ENCODE peak calls at places on chromosomes 13 and 19, in seven cellular contexts. One of them, this sample, is unnamed.

GRCh38 chr13:106096661-106097092 is 438.8 kb downstream of the EFNB2 start:
- DNase-seq in prostate gland: peak; percentile 54
- DNase-seq in suprapubic skin: no peak
- DNase-seq in transverse colon: no peak
- DNase-seq in breast epithelium: no peak
- DNase-seq in upper lobe of left lung: no peak
- DNase-seq in stomach: no peak
- DNase-seq in this sample: no peak

GRCh38 chr13:93098972-93099371 is 127.6 kb upstream of the GPC6 start:
- DNase-seq in prostate gland: no peak
- DNase-seq in suprapubic skin: no peak
- DNase-seq in transverse colon: peak; percentile 14
- DNase-seq in breast epithelium: no peak
- DNase-seq in upper lobe of left lung: no peak
- DNase-seq in stomach: peak; percentile 44
- DNase-seq in this sample: no peak

GRCh38 chr19:36527873-36528193 is 238 bp downstream of the ZNF260 start:
- DNase-seq in prostate gland: no peak
- DNase-seq in suprapubic skin: no peak
- DNase-seq in transverse colon: no peak
- DNase-seq in breast epithelium: no peak
- DNase-seq in upper lobe of left lung: no peak
- DNase-seq in stomach: no peak
- DNase-seq in this sample: no peak

GRCh38 chr13:106987435-106987800 is 419.5 kb upstream of the ARGLU1 start:
- DNase-seq in prostate gland: no peak
- DNase-seq in suprapubic skin: no peak
- DNase-seq in transverse colon: no peak
- DNase-seq in breast epithelium: no peak
- DNase-seq in upper lobe of left lung: peak; percentile 81
- DNase-seq in stomach: no peak
- DNase-seq in this sample: no peak

GRCh38 chr19:56105090-56105701 is 15.9 kb downstream of the ZNF787 start:
- DNase-seq in prostate gland: peak; percentile 93
- DNase-seq in suprapubic skin: no peak
- DNase-seq in transverse colon: peak; percentile 89
- DNase-seq in breast epithelium: peak; percentile 89
- DNase-seq in upper lobe of left lung: peak; percentile 87
- DNase-seq in stomach: peak; percentile 87
- DNase-seq in this sample: peak; percentile 95

GRCh38 chr13:94251801-94252200 is 227.7 kb downstream of the DCT start:
- DNase-seq in prostate gland: no peak
- DNase-seq in suprapubic skin: no peak
- DNase-seq in transverse colon: no peak
- DNase-seq in breast epithelium: no peak
- DNase-seq in upper lobe of left lung: no peak
- DNase-seq in stomach: no peak
- DNase-seq in this sample: no peak

GRCh38 chr13:65011403-65011802 is 2218.7 kb downstream of the PCDH9 start:
- DNase-seq in prostate gland: no peak
- DNase-seq in suprapubic skin: no peak
- DNase-seq in transverse colon: no peak
- DNase-seq in breast epithelium: no peak
- DNase-seq in upper lobe of left lung: no peak
- DNase-seq in stomach: no peak
- DNase-seq in this sample: no peak

GRCh38 chr19:6925801-6926751 is 38.7 kb downstream of the ADGRE1 start:
- DNase-seq in prostate gland: no peak
- DNase-seq in suprapubic skin: no peak
- DNase-seq in transverse colon: no peak
- DNase-seq in breast epithelium: no peak
- DNase-seq in upper lobe of left lung: no peak
- DNase-seq in stomach: no peak
- DNase-seq in this sample: no peak

GRCh38 chr19:43749152-43749551 is 5.6 kb downstream of the SMG9 start:
- DNase-seq in prostate gland: no peak
- DNase-seq in suprapubic skin: no peak
- DNase-seq in transverse colon: no peak
- DNase-seq in breast epithelium: no peak
- DNase-seq in upper lobe of left lung: no peak
- DNase-seq in stomach: no peak
- DNase-seq in this sample: no peak

GRCh38 chr13:39561971-39562370 is 41.0 kb downstream of the LHFPL6 start:
- DNase-seq in prostate gland: no peak
- DNase-seq in suprapubic skin: no peak
- DNase-seq in transverse colon: no peak
- DNase-seq in breast epithelium: no peak
- DNase-seq in upper lobe of left lung: no peak
- DNase-seq in stomach: no peak
- DNase-seq in this sample: no peak

GRCh38 chr13:34108396-34108795 is 290.4 kb downstream of the RFC3 start:
- DNase-seq in prostate gland: no peak
- DNase-seq in suprapubic skin: no peak
- DNase-seq in transverse colon: no peak
- DNase-seq in breast epithelium: no peak
- DNase-seq in upper lobe of left lung: no peak
- DNase-seq in stomach: no peak
- DNase-seq in this sample: no peak

GRCh38 chr19:53424968-53425597 is 6.7 kb upstream of the ZNF761 start:
- DNase-seq in prostate gland: peak; percentile 81
- DNase-seq in suprapubic skin: peak; percentile 86
- DNase-seq in transverse colon: peak; percentile 71
- DNase-seq in breast epithelium: peak; percentile 77
- DNase-seq in upper lobe of left lung: no peak
- DNase-seq in stomach: peak; percentile 80
- DNase-seq in this sample: peak; percentile 91
- TF ChIP-seq POLR2AphosphoS5 in prostate gland: peak; percentile 69
- TF ChIP-seq POLR2AphosphoS5 in suprapubic skin: no peak
- TF ChIP-seq POLR2AphosphoS5 in transverse colon: peak; percentile 9
- TF ChIP-seq POLR2AphosphoS5 in breast epithelium: no peak
- TF ChIP-seq POLR2AphosphoS5 in upper lobe of left lung: peak; percentile 72
- TF ChIP-seq POLR2AphosphoS5 in stomach: no peak
- TF ChIP-seq POLR2AphosphoS5 in this sample: peak; percentile 22

GRCh38 chr13:23433171-23434153 is at the start of gene SACS:
- DNase-seq in prostate gland: no peak
- DNase-seq in suprapubic skin: no peak
- DNase-seq in transverse colon: no peak
- DNase-seq in breast epithelium: no peak
- DNase-seq in upper lobe of left lung: peak; percentile 72
- DNase-seq in stomach: no peak
- DNase-seq in this sample: peak; percentile 67
- TF ChIP-seq POLR2A in prostate gland: no peak
- TF ChIP-seq POLR2A in suprapubic skin: no peak
- TF ChIP-seq POLR2A in transverse colon: no peak
- TF ChIP-seq POLR2A in breast epithelium: no peak
- TF ChIP-seq POLR2A in upper lobe of left lung: no peak
- TF ChIP-seq POLR2A in stomach: no peak
- TF ChIP-seq POLR2A in this sample: no peak

GRCh38 chr13:109157275-109157674 is 527.9 kb downstream of the MYO16 start:
- DNase-seq in prostate gland: no peak
- DNase-seq in suprapubic skin: no peak
- DNase-seq in transverse colon: no peak
- DNase-seq in breast epithelium: no peak
- DNase-seq in upper lobe of left lung: no peak
- DNase-seq in stomach: no peak
- DNase-seq in this sample: no peak
- H3K27ac ChIP-seq in prostate gland: no peak overlapping the region
- H3K27ac ChIP-seq in suprapubic skin: no peak overlapping the region
- H3K27ac ChIP-seq in transverse colon: no peak overlapping the region
- H3K27ac ChIP-seq in breast epithelium: no peak overlapping the region
- H3K27ac ChIP-seq in upper lobe of left lung: peak overlapping the region; percentile 31
- H3K27ac ChIP-seq in stomach: no peak overlapping the region
- H3K27ac ChIP-seq in this sample: no peak overlapping the region

DNA sequence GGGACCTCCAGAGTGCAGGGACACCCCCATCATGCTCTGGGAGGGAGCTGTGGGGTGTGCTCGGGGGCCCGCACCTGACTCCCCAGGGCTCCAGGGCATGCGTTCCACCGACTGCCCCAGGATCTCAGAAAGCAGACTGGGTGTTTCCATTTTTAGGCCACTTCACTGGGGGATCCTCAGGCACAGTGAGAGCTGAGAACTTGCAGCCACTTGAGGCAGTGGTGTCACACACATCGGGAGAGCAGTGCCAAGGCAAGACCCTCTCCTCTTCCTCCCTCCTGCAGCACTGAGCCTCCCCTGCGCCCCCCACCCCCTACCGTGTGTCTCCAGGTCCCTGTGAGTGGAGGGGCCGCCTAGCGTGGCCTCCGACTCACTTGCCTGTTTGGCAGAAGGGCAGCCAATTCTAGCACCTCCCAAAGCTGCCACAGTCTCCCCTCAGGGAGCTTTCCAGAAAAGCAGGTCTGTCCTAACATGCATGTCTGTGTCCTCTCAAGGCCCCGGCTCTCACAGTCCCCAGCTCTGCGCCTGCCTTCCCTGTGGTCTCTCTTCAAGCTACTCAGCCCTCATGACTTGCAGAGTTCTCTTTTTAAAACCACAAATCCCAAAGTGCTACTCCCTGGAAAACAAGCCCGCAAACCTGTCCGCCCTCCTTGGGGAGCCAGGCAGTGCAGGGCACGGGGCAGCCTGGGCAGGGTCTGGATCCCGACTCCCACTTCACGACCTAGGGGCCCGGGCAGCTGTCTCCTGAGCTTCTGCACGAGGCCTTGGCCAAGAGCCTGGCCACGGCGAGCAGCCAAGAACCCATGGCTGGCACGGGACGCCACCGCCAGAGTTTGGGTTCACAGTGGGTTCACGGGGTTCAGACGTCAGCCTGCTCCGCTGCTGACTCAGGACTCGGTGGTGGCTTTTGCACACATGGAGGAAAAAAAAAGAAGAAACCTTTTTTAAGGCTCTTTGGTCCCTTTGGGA is 94.1 kb downstream of the STK24 start:
- DNase-seq in prostate gland: peak; percentile 68
- DNase-seq in suprapubic skin: no peak
- DNase-seq in transverse colon: peak; percentile 71
- DNase-seq in breast epithelium: peak; percentile 67
- DNase-seq in upper lobe of left lung: peak; percentile 91
- DNase-seq in stomach: peak; percentile 87
- DNase-seq in this sample: peak; percentile 94
- TF ChIP-seq POLR2AphosphoS5 in prostate gland: peak; percentile 73
- TF ChIP-seq POLR2AphosphoS5 in suprapubic skin: no peak
- TF ChIP-seq POLR2AphosphoS5 in transverse colon: no peak
- TF ChIP-seq POLR2AphosphoS5 in breast epithelium: no peak
- TF ChIP-seq POLR2AphosphoS5 in upper lobe of left lung: no peak
- TF ChIP-seq POLR2AphosphoS5 in stomach: peak; percentile 29
- TF ChIP-seq POLR2AphosphoS5 in this sample: peak; percentile 72

DNA sequence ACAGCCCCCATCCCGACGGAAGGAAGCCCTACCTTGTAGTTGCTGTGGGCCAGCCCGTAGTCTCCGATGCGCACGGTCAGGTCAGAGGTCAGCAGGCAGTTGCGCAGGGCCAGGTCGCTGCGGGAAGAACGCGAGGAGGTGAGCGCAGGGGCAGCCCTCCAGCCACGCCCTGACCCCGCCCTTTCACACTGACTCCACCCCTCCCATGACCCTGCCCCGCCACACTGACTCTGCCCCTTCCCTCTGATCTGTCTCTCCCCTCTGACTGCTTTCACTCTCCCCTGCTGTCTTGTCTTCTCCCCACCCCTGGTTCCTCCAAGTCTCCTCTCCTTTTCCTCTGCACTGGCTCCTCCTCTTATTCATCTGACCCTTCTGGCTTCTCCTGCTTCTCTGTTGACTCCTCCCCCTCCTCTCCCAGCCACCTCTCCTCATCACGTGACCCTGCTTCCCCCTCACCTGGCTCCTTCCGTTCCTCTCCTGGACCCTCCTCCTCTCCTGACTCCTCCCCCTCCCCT is 10.1 kb downstream of the LMTK3 start:
- DNase-seq in prostate gland: peak; percentile 93
- DNase-seq in suprapubic skin: no peak
- DNase-seq in transverse colon: peak; percentile 78
- DNase-seq in breast epithelium: no peak
- DNase-seq in upper lobe of left lung: peak; percentile 86
- DNase-seq in stomach: peak; percentile 70
- DNase-seq in this sample: no peak
- TF ChIP-seq POLR2A in prostate gland: peak; percentile 70
- TF ChIP-seq POLR2A in suprapubic skin: no peak
- TF ChIP-seq POLR2A in transverse colon: no peak
- TF ChIP-seq POLR2A in breast epithelium: no peak
- TF ChIP-seq POLR2A in upper lobe of left lung: peak; percentile 36
- TF ChIP-seq POLR2A in stomach: no peak
- TF ChIP-seq POLR2A in this sample: no peak

DNA sequence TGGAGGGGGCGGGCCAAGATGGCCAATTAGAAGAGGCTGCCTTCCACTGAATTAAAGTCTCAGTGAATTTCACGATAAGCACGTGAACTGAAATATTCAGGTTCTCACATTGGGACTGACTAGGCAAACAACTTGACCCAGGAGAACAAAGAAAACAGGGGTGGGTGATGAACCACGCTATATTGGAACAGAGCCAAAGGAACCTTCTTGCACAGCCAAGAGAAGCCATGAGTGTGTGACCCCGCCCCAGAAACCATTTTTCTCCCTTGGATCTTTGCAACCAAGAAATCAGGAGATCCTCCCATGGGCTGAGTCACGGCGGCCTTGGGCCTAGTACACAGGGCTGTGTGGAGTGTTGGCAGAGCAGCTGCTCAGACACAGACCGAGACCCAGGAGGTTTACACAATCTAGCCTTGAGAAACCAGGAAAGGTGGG is 36.8 kb downstream of the ERICH4 start:
- DNase-seq in prostate gland: peak; percentile 9
- DNase-seq in suprapubic skin: no peak
- DNase-seq in transverse colon: no peak
- DNase-seq in breast epithelium: no peak
- DNase-seq in upper lobe of left lung: no peak
- DNase-seq in stomach: no peak
- DNase-seq in this sample: no peak
- H3K27ac ChIP-seq in prostate gland: no peak overlapping the region
- H3K27ac ChIP-seq in suprapubic skin: peak overlapping the region; percentile 7
- H3K27ac ChIP-seq in transverse colon: peak overlapping the region; percentile 21
- H3K27ac ChIP-seq in breast epithelium: peak overlapping the region; percentile 25
- H3K27ac ChIP-seq in upper lobe of left lung: peak overlapping the region; percentile 78
- H3K27ac ChIP-seq in stomach: peak overlapping the region; percentile 41
- H3K27ac ChIP-seq in this sample: peak overlapping the region; percentile 6